ENCODE peak calls at places on chromosomes 12 and 14, in four cellular contexts. S, K, Q and B are unnamed samples.

GRCh38 chr12:103495783-103496456 is at the start of gene C12orf42:
- DNase-seq in S (no peak), K (no peak), Q (peak), B (no peak)

GRCh38 chr12:27864521-27864920 is 84.5 kb upstream of the MANSC4 start:
- DNase-seq in S (no peak), K (no peak), Q (no peak), B (no peak)

GRCh38 chr12:43336962-43337555 is 214.9 kb downstream of the ADAMTS20 start:
- DNase-seq in S (peak), K (no peak), Q (peak), B (peak)

GRCh38 chr14:105092124-105092911 is 27.1 kb upstream of the GPR132 start:
- DNase-seq in S (no peak), K (peak), Q (peak), B (no peak)

GRCh38 chr12:69024413-69024812 is 91.4 kb upstream of the CPM start:
- DNase-seq in S (no peak), K (peak), Q (no peak), B (peak)

GRCh38 chr12:89709994-89710872 is 1.6 kb upstream of the ATP2B1 start:
- DNase-seq in S (no peak), K (peak), Q (no peak), B (no peak)

GRCh38 chr12:124105546-124105945 is 132.5 kb downstream of the ZNF664 start:
- DNase-seq in S (no peak), K (no peak), Q (no peak), B (no peak)

GRCh38 chr12:42716521-42716920 is 127.0 kb upstream of the PRICKLE1 start:
- DNase-seq in S (no peak), K (no peak), Q (no peak), B (peak)

GRCh38 chr14:85038526-85038925 is 491.4 kb upstream of the FLRT2 start:
- DNase-seq in S (peak), K (no peak), Q (no peak), B (no peak)

GRCh38 chr12:85179680-85180300 is 100.2 kb upstream of the ALX1 start:
- DNase-seq in S (peak), K (no peak), Q (no peak), B (peak)

GRCh38 chr12:27610380-27610779 is 85.9 kb upstream of the REP15 start:
- DNase-seq in S (peak), K (no peak), Q (no peak), B (no peak)

GRCh38 chr12:85466906-85467305 is 186.9 kb downstream of the ALX1 start:
- DNase-seq in S (peak), K (no peak), Q (no peak), B (no peak)

GRCh38 chr14:51521764-51522163 is 129.9 kb upstream of the FRMD6 start:
- DNase-seq in S (peak), K (no peak), Q (no peak), B (no peak)

GRCh38 chr12:112148031-112148513 is 22.7 kb downstream of the TRAFD1 start:
- DNase-seq in S (peak), K (no peak), Q (peak), B (no peak)

GRCh38 chr12:85644508-85644907 is 191.7 kb downstream of the RASSF9 start:
- DNase-seq in S (no peak), K (no peak), Q (no peak), B (no peak)

GRCh38 chr14:102225386-102225785 is 79.6 kb downstream of the MOK start:
- DNase-seq in S (no peak), K (no peak), Q (no peak), B (no peak)

GRCh38 chr14:104521816-104522745 is 57.5 kb upstream of the C14orf180 start:
- DNase-seq in S (no peak), K (no peak), Q (no peak), B (no peak)

GRCh38 chr12:111932241-111932640 is 80.7 kb downstream of the TMEM116 start:
- DNase-seq in S (no peak), K (no peak), Q (no peak), B (no peak)

GRCh38 chr12:84697141-84697540 is 215.5 kb downstream of the SLC6A15 start:
- DNase-seq in S (peak), K (no peak), Q (no peak), B (no peak)

GRCh38 chr12:83826112-83826511 is 1086.5 kb downstream of the SLC6A15 start:
- DNase-seq in S (no peak), K (no peak), Q (peak), B (no peak)

GRCh38 chr12:52755533-52755932 is 21.6 kb downstream of the KRT76 start:
- DNase-seq in S (no peak), K (no peak), Q (no peak), B (no peak)

GRCh38 chr12:85036241-85036707 is at the start of the genes LRRIQ1 and TSPAN19:
- DNase-seq in S (peak), K (peak), Q (peak), B (peak)

GRCh38 chr14:78162202-78162601 is 8.0 kb upstream of the NRXN3 start:
- DNase-seq in S (peak), K (no peak), Q (no peak), B (peak)

GRCh38 chr14:101072531-101072930 is 169.0 kb upstream of the RTL1 start:
- DNase-seq in S (no peak), K (no peak), Q (no peak), B (no peak)

GRCh38 chr12:42728770-42729531 is 139.4 kb upstream of the PRICKLE1 start:
- DNase-seq in S (no peak), K (no peak), Q (no peak), B (no peak)

GRCh38 chr12:93968928-93969327 is 179.4 kb upstream of the PLXNC1 start:
- DNase-seq in S (no peak), K (no peak), Q (no peak), B (no peak)

GRCh38 chr12:115294443-115295133 is 610.6 kb upstream of the TBX3 start:
- DNase-seq in S (no peak), K (no peak), Q (no peak), B (no peak)

GRCh38 chr12:15778126-15778525 is 11.1 kb downstream of the EPS8 start:
- DNase-seq in S (no peak), K (no peak), Q (no peak), B (no peak)

GRCh38 chr12:10153271-10154144 is 18.4 kb downstream of the OLR1 start:
- DNase-seq in S (peak), K (peak), Q (peak), B (no peak)

GRCh38 chr14:69093551-69094421 is 59.1 kb downstream of the DCAF5 start:
- DNase-seq in S (peak), K (no peak), Q (no peak), B (no peak)

GRCh38 chr14:89304972-89305703 is 111.9 kb downstream of the FOXN3 start:
- DNase-seq in S (peak), K (peak), Q (peak), B (no peak)

GRCh38 chr14:81157431-81157830 is 63.3 kb downstream of the GTF2A1 start:
- DNase-seq in S (no peak), K (no peak), Q (no peak), B (no peak)

GRCh38 chr12:42742691-42743090 is 153.1 kb upstream of the PRICKLE1 start:
- DNase-seq in S (no peak), K (no peak), Q (no peak), B (no peak)

GRCh38 chr14:73764881-73765280 is 50.7 kb upstream of the PNMA1 start:
- DNase-seq in S (no peak), K (no peak), Q (no peak), B (no peak)

GRCh38 chr12:28568709-28569108 is 378.5 kb downstream of the CCDC91 start:
- DNase-seq in S (no peak), K (no peak), Q (no peak), B (no peak)

GRCh38 chr12:56947633-56948535 is 9.5 kb downstream of the RDH16 start:
- DNase-seq in S (no peak), K (no peak), Q (no peak), B (no peak)

GRCh38 chr12:116354534-116354933 is 77.0 kb upstream of the MED13L start:
- DNase-seq in S (no peak), K (no peak), Q (no peak), B (no peak)

GRCh38 chr12:93098077-93098476 is 169.0 kb upstream of the EEA1 start:
- DNase-seq in S (no peak), K (no peak), Q (no peak), B (no peak)

DNA sequence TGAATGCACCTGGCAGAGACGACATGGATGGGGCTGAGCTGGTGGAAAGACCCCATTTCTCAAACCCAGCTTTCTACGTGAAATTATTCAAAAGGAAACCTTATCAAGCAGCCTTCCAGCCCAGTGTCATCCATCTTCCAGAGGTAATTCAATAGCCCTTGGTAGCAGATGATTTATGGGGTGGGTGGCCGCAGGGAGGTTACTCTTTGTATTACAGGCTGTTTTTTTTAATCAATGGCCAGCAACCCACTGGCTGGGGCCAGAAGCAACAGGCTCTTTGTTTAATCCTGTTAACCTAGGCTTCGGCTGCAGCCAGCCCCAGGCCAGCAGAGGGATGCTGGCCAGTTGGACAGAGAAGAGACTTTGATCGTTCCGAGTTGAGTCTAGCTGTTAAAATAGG is 139.8 kb upstream of the SRRM4 start:
- DNase-seq in S (no peak), K (no peak), Q (no peak), B (no peak)
- TF ChIP-seq CTCF in S (no peak), K (no peak), Q (no peak), B (no peak)

DNA sequence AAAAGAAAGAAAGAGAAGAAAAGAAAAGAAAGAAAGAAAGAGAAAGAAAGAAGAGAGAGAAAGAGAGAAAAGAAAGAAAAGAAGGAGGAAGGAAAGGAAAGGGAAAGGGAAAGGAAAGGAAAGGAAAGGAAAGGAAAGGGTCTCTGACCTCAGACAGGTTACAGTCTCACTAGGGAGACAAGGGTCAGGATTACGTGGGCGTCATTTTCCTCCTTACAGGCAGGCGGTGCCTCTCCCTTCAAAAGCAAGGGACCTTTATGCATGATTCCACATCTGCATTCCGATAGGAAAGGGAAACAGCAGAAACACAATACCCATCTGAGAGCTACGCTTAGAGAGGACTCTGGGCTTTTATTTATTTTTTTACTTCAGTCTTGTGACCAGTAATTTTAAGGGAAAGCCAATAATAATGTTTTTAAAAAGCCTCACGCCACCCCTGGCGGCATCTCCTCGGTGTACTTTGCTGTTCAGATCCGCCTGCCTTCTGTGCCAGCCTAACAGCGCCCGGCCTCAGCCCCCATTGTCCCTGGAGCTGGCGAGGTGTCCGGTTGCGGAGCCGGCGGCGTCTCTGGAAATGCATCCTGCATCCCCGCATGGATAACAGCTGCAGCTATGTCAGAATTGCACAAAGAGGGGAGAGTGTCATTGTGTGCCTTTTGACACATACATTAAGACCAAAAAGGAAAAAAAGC is 882 bp upstream of the HIP1R start:
- DNase-seq in S (no peak), K (peak), Q (no peak), B (no peak)
- TF ChIP-seq CTCF in S (peak), K (no peak), Q (no peak), B (peak)

GRCh38 chr12:105378821-105379400 is 48.4 kb downstream of the C12orf75 start:
- DNase-seq in S (no peak), K (no peak), Q (no peak), B (no peak)
- TF ChIP-seq CTCF in S (peak), K (no peak), Q (peak), B (peak)

DNA sequence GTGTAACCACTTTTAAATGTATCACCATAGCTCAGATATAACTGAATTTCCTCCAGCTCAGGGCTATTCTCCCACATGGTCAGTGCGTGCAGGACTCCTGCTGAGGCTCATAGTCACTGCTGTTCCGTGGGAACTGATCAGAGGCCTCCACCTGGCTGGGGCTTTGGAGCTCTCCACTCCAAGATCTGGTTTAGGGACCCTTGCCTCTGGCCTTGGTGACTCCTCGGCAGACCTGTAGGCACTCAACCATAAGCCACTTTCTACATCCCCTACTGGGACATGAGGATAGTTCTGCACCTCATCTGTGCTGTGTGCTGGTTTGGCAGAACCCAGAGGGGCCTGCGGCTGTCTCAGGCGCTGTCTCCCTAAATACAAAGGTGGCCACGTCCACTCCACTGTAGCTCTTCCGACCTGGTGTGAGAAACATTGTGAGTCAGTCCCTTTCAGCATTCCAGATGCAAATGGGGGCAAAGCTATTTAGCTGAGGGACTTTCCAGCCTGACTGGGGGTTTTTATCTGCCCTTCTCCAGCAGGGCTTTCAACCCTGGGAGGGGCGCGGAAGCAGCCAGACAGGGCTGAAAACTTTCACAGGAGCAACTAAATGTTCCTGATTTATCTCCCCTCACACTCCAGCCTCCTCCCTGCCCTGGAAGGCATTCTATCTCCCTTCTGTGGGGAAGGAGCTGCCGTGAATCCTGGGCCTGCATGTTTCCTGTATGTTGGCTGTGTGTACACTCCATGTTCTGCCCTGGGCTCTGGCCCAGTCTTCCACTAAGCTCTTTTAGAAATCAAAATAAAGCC is 218.3 kb upstream of the DAAM1 start:
- DNase-seq in S (no peak), K (peak), Q (no peak), B (peak)
- TF ChIP-seq CTCF in S (no peak), K (no peak), Q (no peak), B (no peak)

GRCh38 chr12:6367969-6368892 is 7.1 kb downstream of the SCNN1A start:
- DNase-seq in S (no peak), K (no peak), Q (no peak), B (no peak)
- TF ChIP-seq CTCF in S (no peak), K (no peak), Q (no peak), B (no peak)

GRCh38 chr14:64958201-64958600 is 13.9 kb downstream of the RAB15 start:
- DNase-seq in S (no peak), K (no peak), Q (no peak), B (no peak)

GRCh38 chr14:64958743-64959142 is 13.4 kb downstream of the RAB15 start:
- DNase-seq in S (no peak), K (no peak), Q (no peak), B (no peak)

GRCh38 chr14:64963611-64964010 is 8.5 kb downstream of the RAB15 start:
- DNase-seq in S (no peak), K (no peak), Q (no peak), B (no peak)

GRCh38 chr14:64956697-64957412 is 14.3 kb upstream of the GPX2 start:
- DNase-seq in S (no peak), K (no peak), Q (no peak), B (no peak)

GRCh38 chr14:64960762-64961276 is 11.3 kb downstream of the RAB15 start:
- DNase-seq in S (no peak), K (no peak), Q (no peak), B (no peak)
- TF ChIP-seq CTCF in S (no peak), K (no peak), Q (no peak), B (peak)